ENCODE peak calls at places on chromosome 4, in five cellular contexts. W, M, X, J and P are unnamed samples.

GRCh38 chr4:78369691-78370090 is 181.9 kb upstream of the ANXA3 start:
- DNase-seq in W (no peak), X (no peak), J (no peak), M (peak; percentile 13), P (no peak)

GRCh38 chr4:144174401-144175067 is 34.0 kb upstream of the GYPA start:
- DNase-seq in W (no peak), M (peak; percentile 77), X (no peak), J (no peak), P (no peak)

GRCh38 chr4:9898596-9899345 is 117.3 kb downstream of the DRD5 start:
- DNase-seq in M (peak; percentile 85), W (no peak), J (peak; percentile 44), X (no peak), P (no peak)

GRCh38 chr4:37244583-37245390 is at the start of gene NWD2:
- DNase-seq in W (no peak), X (no peak), M (peak; percentile 7), J (no peak), P (no peak)

GRCh38 chr4:132284910-132285426 is 864.1 kb upstream of the PCDH10 start:
- DNase-seq in M (no peak), J (no peak), W (no peak), X (no peak), P (no peak)

GRCh38 chr4:122450847-122451246 is 5.7 kb downstream of the IL2 start:
- DNase-seq in W (no peak), J (no peak), X (no peak), M (peak; percentile 19), P (no peak)

GRCh38 chr4:125112536-125112935 is 202.2 kb upstream of the FAT4 start:
- DNase-seq in J (no peak), X (no peak), M (no peak), W (no peak), P (no peak)

GRCh38 chr4:85498068-85498733 is 23.3 kb downstream of the ARHGAP24 start:
- DNase-seq in M (peak; percentile 79), X (no peak), J (peak; percentile 91), W (no peak), P (no peak)

GRCh38 chr4:8217246-8217511 is 18.1 kb downstream of the SH3TC1 start:
- DNase-seq in J (no peak), X (no peak), W (no peak), M (no peak), P (no peak)

GRCh38 chr4:25568788-25569231 is 86.8 kb upstream of the SLC34A2 start:
- DNase-seq in J (peak; percentile 54), X (no peak), W (peak; percentile 15), M (no peak), P (no peak)

GRCh38 chr4:6362243-6362885 is 92.7 kb downstream of the WFS1 start:
- DNase-seq in X (no peak), W (peak; percentile 40), M (no peak), J (no peak), P (no peak)

GRCh38 chr4:6471303-6472007 is 959 bp downstream of the PPP2R2C start:
- DNase-seq in X (no peak), M (no peak), W (no peak), J (no peak), P (no peak)

GRCh38 chr4:120865985-120866384 is 56.5 kb downstream of the PRDM5 start:
- DNase-seq in X (no peak), J (no peak), M (no peak), W (no peak), P (no peak)

GRCh38 chr4:117093581-117093980 is 8.2 kb upstream of the TRAM1L1 start:
- DNase-seq in J (no peak), W (no peak), M (no peak), X (no peak), P (no peak)

GRCh38 chr4:67712650-67713530 is 11.9 kb upstream of the UBA6 start:
- DNase-seq in W (no peak), J (no peak), M (no peak), X (no peak), P (no peak)

GRCh38 chr4:45692131-45692530 is 431.7 kb downstream of the GABRG1 start:
- DNase-seq in X (no peak), J (no peak), W (no peak), M (no peak), P (no peak)

GRCh38 chr4:4402966-4403365 is 16.1 kb downstream of the NSG1 start:
- DNase-seq in J (no peak), M (no peak), W (no peak), X (no peak), P (no peak)

GRCh38 chr4:128323401-128323800 is 35.8 kb upstream of the PGRMC2 start:
- DNase-seq in M (no peak), X (no peak), J (no peak), W (no peak), P (no peak)

GRCh38 chr4:81466841-81467671 is 4.7 kb downstream of the RASGEF1B start:
- DNase-seq in W (no peak), J (peak; percentile 58), M (peak; percentile 84), X (peak; percentile 50), P (peak; percentile 68)

GRCh38 chr4:26361287-26361686 is 40.5 kb downstream of the RBPJ start:
- DNase-seq in M (no peak), X (no peak), W (no peak), J (no peak), P (no peak)

GRCh38 chr4:83644677-83645639 is 109.0 kb downstream of the GPAT3 start:
- DNase-seq in X (no peak), M (peak; percentile 82), W (no peak), J (no peak), P (no peak)

GRCh38 chr4:3074846-3075651 is 568 bp downstream of the HTT start:
- DNase-seq in M (peak; percentile 58), W (peak; percentile 85), X (no peak), J (peak; percentile 86), P (peak; percentile 45)

GRCh38 chr4:37825943-37826281 is 574 bp upstream of the PGM2 start:
- DNase-seq in X (no peak), M (no peak), W (no peak), J (no peak), P (no peak)

GRCh38 chr4:101961144-101961543 is 170.6 kb downstream of the BANK1 start:
- DNase-seq in X (no peak), W (no peak), J (peak; percentile 65), M (no peak), P (no peak)

GRCh38 chr4:153204247-153205027 is at the start of gene TRIM2:
- DNase-seq in W (no peak), J (peak; percentile 84), X (no peak), M (peak; percentile 85), P (no peak)

GRCh38 chr4:124961138-124961750 is 248.7 kb upstream of the ANKRD50 start:
- DNase-seq in J (no peak), W (no peak), M (no peak), X (no peak), P (no peak)

GRCh38 chr4:186855111-186855510 is 131.5 kb upstream of the FAT1 start:
- DNase-seq in X (no peak), M (no peak), W (no peak), J (no peak), P (no peak)
- H3K9me3 ChIP-seq in X (no peaks in the 10 kb centered on the region), M (no peaks in the 10 kb centered on the region), W (no peaks in the 10 kb centered on the region), J (peaks cover 4% of the 10 kb centered on the region), P (no peaks in the 10 kb centered on the region)

DNA sequence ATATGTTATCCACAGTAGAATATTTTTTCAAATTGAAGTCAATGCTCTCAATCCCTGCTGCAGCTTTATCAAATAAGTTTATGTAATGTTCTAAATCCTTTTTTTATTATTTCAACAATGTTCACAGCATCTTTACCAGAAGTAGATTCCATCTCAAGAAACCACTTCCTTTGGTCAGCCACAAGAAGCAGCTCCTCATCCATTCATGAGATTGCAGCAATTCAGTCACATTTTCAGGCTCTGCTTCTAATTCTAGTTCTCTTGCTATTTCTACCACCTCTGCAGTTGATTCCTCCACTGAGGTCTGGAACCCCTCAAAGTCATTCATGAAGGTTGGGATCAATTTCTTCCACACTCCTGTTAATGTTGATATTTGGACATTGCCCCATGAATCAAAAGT is 2301.3 kb upstream of the TENM3 start:
- DNase-seq in X (no peak), W (no peak), M (no peak), J (no peak), P (no peak)
- H3K9me3 ChIP-seq in X (no peaks in the 10 kb centered on the region), W (peaks cover 1% of the 10 kb centered on the region), M (no peaks in the 10 kb centered on the region), J (no peaks in the 10 kb centered on the region), P (no peaks in the 10 kb centered on the region)

DNA sequence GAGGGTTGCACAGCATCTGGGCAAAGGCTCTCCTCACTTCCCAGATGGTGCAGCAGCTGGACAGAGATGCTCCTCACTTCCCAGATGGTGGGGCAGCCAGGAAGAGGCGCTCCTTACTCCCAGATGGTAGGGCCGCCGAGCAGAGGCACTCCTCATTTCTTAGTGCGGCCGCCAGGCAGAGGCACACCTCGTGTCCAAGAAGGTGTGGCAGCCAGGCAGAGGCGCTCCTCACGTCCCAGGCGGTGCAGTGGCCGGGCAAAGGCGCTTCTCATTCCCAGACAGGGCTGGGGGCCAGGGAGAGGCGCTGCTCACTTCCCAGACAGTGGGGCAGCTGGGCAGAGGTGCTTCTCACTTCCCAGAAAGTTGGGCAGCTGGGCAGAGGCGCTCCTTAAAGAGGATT is 48.8 kb downstream of the ZNF732 start:
- DNase-seq in X (no peak), M (no peak), W (no peak), J (no peak), P (no peak)
- H3K9me3 ChIP-seq in X (peaks cover 19% of the 10 kb centered on the region), M (peaks cover 20% of the 10 kb centered on the region), W (peaks cover 11% of the 10 kb centered on the region), J (peaks cover 34% of the 10 kb centered on the region), P (peaks cover 22% of the 10 kb centered on the region)

GRCh38 chr4:19193274-19193962 is 1058.3 kb upstream of the SLIT2 start:
- DNase-seq in M (no peak), J (no peak), W (no peak), X (no peak), P (no peak)
- H3K9me3 ChIP-seq in M (no peaks in the 10 kb centered on the region), J (no peaks in the 10 kb centered on the region), W (no peaks in the 10 kb centered on the region), X (no peaks in the 10 kb centered on the region), P (no peaks in the 10 kb centered on the region)

DNA sequence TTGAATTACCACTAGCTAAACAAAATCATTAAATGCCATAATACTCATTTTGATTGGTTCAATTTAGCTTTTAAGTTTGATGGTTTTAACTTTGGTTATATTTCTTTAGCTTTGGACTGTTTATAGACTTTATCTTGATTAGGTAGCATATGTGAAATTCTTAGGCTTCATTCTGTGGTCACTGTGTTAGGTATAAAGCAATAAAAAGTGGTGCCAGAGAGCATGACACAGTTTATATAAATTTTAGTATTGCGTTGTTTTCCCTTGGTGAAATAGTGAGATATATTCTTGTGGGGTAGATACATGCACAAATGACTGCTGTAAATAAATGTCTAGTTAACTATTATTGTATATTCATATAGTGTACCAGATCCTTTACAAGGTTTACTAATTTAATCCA is 474.2 kb upstream of the GRID2 start:
- DNase-seq in X (no peak), W (no peak), M (peak; percentile 48), J (no peak), P (no peak)
- H3K9me3 ChIP-seq in X (no peaks in the 10 kb centered on the region), W (peaks cover 3% of the 10 kb centered on the region), M (no peaks in the 10 kb centered on the region), J (peaks cover 6% of the 10 kb centered on the region), P (peaks cover 3% of the 10 kb centered on the region)

GRCh38 chr4:99120501-99120900 is 23.6 kb downstream of the ADH4 start:
- DNase-seq in M (no peak), X (no peak), W (no peak), J (no peak), P (no peak)
- H3K9me3 ChIP-seq in M (no peaks in the 10 kb centered on the region), X (no peaks in the 10 kb centered on the region), W (no peaks in the 10 kb centered on the region), J (no peaks in the 10 kb centered on the region), P (no peaks in the 10 kb centered on the region)